ENCODE peak calls at places on chromosomes 6 and 20, in eight cellular contexts. C is GM23338, A is GM12878, W is endothelial cell of umbilical vein, U is K562, Z is HCT116, F is H1, Y is HepG2. E is an unnamed sample.

GRCh38 chr6:131733376-131734016 is 22.7 kb upstream of the CTAGE9 start:
- DNase-seq in C (no peak), A (no peak), W (peak; percentile 28), U (no peak), Z (no peak), F (no peak), Y (no peak), E (no peak)

GRCh38 chr6:84768442-84769174 is 4.2 kb upstream of the TBX18 start:
- DNase-seq in C (peak; percentile 67), A (no peak), W (peak; percentile 62), U (no peak), Z (no peak), F (no peak), Y (no peak), E (no peak)

GRCh38 chr20:16942702-16943101 is 194.5 kb downstream of the OTOR start:
- DNase-seq in C (no peak), A (no peak), W (no peak), U (no peak), Z (no peak), F (no peak), Y (peak; percentile 13), E (no peak)

GRCh38 chr6:43254138-43254817 is 11.0 kb downstream of the TTBK1 start:
- DNase-seq in C (no peak), A (no peak), W (no peak), U (no peak), Z (no peak), F (no peak), Y (no peak), E (no peak)

GRCh38 chr6:132423839-132424238 is 22.6 kb upstream of the MOXD1 start:
- DNase-seq in C (no peak), A (no peak), W (no peak), U (no peak), Z (no peak), F (no peak), Y (no peak), E (no peak)

GRCh38 chr20:50930139-50931047 is 844 bp downstream of the ADNP start:
- DNase-seq in C (no peak), A (no peak), W (no peak), U (peak; percentile 22), Z (no peak), F (no peak), Y (no peak), E (no peak)

GRCh38 chr20:38703526-38703925 is 20.8 kb upstream of the SLC32A1 start:
- DNase-seq in C (no peak), A (no peak), W (no peak), U (no peak), Z (no peak), F (no peak), Y (no peak), E (no peak)

GRCh38 chr6:54283877-54284860 is 24.1 kb upstream of the TINAG start:
- DNase-seq in C (no peak), A (no peak), W (no peak), U (no peak), Z (no peak), F (no peak), Y (no peak), E (no peak)

GRCh38 chr6:149129401-149130077 is 188.0 kb upstream of the TAB2 start:
- DNase-seq in C (no peak), A (no peak), W (no peak), U (peak; percentile 28), Z (no peak), F (no peak), Y (no peak), E (no peak)

GRCh38 chr20:38321959-38322598 is 18.1 kb downstream of the BPI start:
- DNase-seq in C (peak; percentile 75), A (no peak), W (peak; percentile 69), U (peak; percentile 64), Z (peak; percentile 26), F (no peak), Y (peak; percentile 57), E (no peak)

GRCh38 chr6:111950661-111951426 is 77.6 kb upstream of the FYN start:
- DNase-seq in C (no peak), A (no peak), W (no peak), U (no peak), Z (no peak), F (no peak), Y (no peak), E (no peak)

GRCh38 chr6:7467007-7467897 is 74.2 kb upstream of the DSP start:
- DNase-seq in C (peak; percentile 27), A (no peak), W (no peak), U (no peak), Z (no peak), F (no peak), Y (peak; percentile 97), E (no peak)

GRCh38 chr20:23165307-23165750 is 79.2 kb upstream of the CD93 start:
- DNase-seq in C (peak; percentile 46), A (no peak), W (no peak), U (peak; percentile 32), Z (no peak), F (no peak), Y (no peak), E (no peak)

GRCh38 chr20:13035399-13036173 is 26.8 kb downstream of the SPTLC3 start:
- DNase-seq in C (no peak), A (no peak), W (no peak), U (no peak), Z (no peak), F (no peak), Y (no peak), E (no peak)

GRCh38 chr6:117906905-117907599 is at the start of gene SLC35F1:
- DNase-seq in C (peak; percentile 88), A (no peak), W (peak; percentile 31), U (peak; percentile 25), Z (no peak), F (no peak), Y (peak; percentile 5), E (no peak)

DNA sequence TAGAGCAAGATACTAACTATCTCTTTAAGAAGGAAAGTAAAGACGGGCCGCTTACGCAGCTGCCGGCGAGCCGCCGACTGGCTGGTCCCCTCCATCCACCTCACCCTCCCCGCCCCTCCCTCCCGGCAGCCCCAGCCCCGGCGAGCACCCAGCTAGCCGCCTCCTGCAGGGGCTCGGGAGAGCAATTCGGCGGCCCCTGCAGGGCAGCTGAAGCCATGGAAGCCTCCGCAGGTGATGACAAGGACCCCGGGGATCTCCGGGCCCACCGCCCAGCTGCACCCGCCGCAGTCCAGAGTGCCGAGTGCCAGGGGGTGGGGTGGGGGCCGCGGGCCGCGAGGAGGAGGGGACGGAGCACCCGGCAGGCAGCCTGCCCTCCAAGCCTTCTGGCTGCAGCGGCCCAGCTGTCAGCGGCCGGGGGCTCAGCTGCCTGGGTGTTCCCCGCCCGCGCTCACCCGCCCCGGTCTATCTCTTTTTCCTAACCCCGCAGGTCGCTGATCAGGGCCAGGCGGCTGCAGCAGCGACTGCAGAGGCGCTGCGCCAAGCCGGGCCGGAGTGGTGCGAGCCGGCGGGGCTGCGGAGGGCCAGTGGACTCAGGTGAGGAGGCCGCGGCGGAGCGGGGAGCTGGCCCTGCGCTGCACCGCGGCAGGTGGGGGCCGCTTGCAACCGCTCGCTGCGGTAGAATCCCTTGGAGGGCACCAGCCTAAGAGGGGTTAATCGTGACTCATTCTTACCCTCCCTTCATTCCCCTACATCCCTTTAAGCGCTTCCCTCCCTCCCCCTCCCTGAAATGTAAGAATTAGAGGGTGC is at the start of gene SNPH:
- DNase-seq in C (peak; percentile 85), A (no peak), W (peak; percentile 78), U (peak; percentile 79), Z (peak; percentile 53), F (peak; percentile 47), Y (no peak), E (no peak)
- TF ChIP-seq EZH2 in C (no peak), A (no peak), W (no peak), U (no peak), Z (no peak), F (no peak), Y (no peak), E (no peak)

DNA sequence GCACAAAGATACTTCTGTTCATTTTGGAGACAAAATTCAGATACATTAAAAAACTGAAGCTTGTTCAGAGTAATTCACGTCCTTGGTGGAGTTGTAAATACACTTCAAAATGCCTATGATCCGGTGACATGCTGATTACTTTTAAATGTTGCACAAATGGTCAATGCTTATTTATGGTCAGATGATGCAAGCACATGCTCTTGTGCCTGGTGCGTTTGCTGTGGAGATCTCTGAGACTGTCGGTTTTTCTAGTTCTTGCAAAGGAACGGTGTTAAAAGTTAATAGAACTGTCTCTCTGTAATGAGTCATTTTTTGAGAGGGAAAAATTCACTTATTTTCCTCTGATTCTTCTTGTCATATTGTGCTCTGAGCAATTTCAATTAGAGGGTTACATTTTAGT is 45.2 kb upstream of the EDN3 start:
- DNase-seq in C (no peak), A (no peak), W (no peak), U (no peak), Z (no peak), F (no peak), Y (no peak), E (no peak)
- H3K36me3 ChIP-seq in C (no peaks in the 10 kb centered on the region), A (no peaks in the 10 kb centered on the region), W (no peaks in the 10 kb centered on the region), U (no peaks in the 10 kb centered on the region), Z (no peaks in the 10 kb centered on the region), F (no peaks in the 10 kb centered on the region), Y (no peaks in the 10 kb centered on the region), E (no peaks in the 10 kb centered on the region)

GRCh38 chr6:144330588-144330987 is 45.5 kb downstream of the UTRN start:
- DNase-seq in C (peak; percentile 98), A (no peak), W (no peak), U (no peak), Z (peak; percentile 51), F (peak; percentile 63), Y (no peak), E (no peak)
- TF ChIP-seq POLR2AphosphoS5 in C (no peak), A (no peak), W (no peak), U (no peak), Z (no peak), F (peak; percentile 83), Y (no peak), E (no peak)

DNA sequence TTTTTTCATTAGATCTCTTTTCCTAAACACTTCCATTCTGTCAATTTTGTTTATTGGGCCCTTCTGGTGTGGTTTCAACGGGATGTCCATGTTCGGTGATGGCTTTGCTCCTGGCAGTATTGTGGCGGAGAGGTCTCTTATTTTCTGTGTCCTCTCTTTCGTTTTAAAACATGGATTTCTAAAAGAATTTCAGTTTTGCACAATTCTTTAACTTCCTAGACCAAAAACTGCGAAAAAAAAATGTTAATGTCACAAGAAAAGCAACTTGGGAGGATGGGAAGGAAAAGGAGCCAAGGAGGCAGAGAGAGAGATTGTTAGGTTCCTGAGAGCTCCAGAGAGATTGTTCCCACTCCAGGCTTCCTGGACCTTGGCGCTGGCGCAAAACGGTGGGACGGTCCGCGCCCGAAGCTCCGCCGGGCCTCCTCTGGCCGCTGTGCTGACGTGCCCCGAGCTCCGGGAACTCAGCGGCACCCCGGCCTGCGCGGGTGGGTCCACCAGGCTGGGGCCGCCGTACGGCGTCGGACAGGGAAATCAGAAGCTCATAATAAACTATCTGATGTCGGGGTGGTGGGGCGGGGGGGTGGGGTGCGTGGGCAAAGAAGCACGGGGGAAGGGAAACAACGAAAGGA is 887 bp upstream of the OLIG3 start:
- DNase-seq in C (peak; percentile 53), A (no peak), W (no peak), U (no peak), Z (no peak), F (no peak), Y (no peak), E (no peak)
- TF ChIP-seq EZH2 in C (peak; percentile 94), A (no peak), W (no peak), U (no peak), Z (no peak), F (no peak), Y (no peak), E (peak; percentile 73)